ENCODE peak calls at places on chromosomes 16 and 17, in eight cellular contexts. R is SK-N-MC, O is GM23248, V is PC-3, C is kidney, P is mammary epithelial cell, J is fibroblast of lung, Z is SK-N-SH. Q is an unnamed sample.

GRCh38 chr16:68893710-68894705 is 50.7 kb downstream of the TANGO6 start:
- DNase-seq in O (peak), Z (no peak), P (no peak), R (no peak), C (no peak), J (peak), V (peak), Q (peak)

GRCh38 chr16:57697896-57698537 is 3.4 kb downstream of the DRC7 start:
- DNase-seq in R (no peak), P (no peak), O (no peak), Z (no peak), J (no peak), V (no peak), C (no peak), Q (no peak)

GRCh38 chr16:27781195-27781524 is 231.2 kb downstream of the KATNIP start:
- DNase-seq in Z (peak), P (no peak), V (no peak), R (no peak), J (peak), C (no peak), O (peak), Q (no peak)

GRCh38 chr17:17413215-17413792 is 63.5 kb upstream of the MED9 start:
- DNase-seq in O (peak), P (peak), Z (no peak), J (no peak), V (peak), R (no peak), C (no peak), Q (no peak)

GRCh38 chr17:64174686-64175456 is 44.9 kb upstream of the ERN1 start:
- DNase-seq in P (peak), O (peak), J (peak), C (no peak), Z (no peak), R (no peak), V (no peak), Q (peak)

GRCh38 chr16:85527042-85527766 is 85.9 kb upstream of the GSE1 start:
- DNase-seq in Z (no peak), P (no peak), C (peak), R (no peak), O (no peak), J (no peak), V (no peak), Q (no peak)

GRCh38 chr17:16953347-16953746 is 18.6 kb downstream of the TNFRSF13B start:
- DNase-seq in Z (no peak), J (no peak), V (no peak), P (no peak), R (no peak), O (no peak), C (no peak), Q (no peak)

GRCh38 chr17:78458739-78459335 is 80.4 kb downstream of the PGS1 start:
- DNase-seq in P (no peak), Z (no peak), R (no peak), V (no peak), C (no peak), J (no peak), O (no peak), Q (no peak)

GRCh38 chr17:82058230-82058854 is 6.6 kb downstream of the GPS1 start:
- DNase-seq in Z (no peak), J (no peak), R (no peak), P (no peak), O (no peak), V (no peak), C (peak), Q (no peak)

GRCh38 chr16:12158428-12158827 is 181.9 kb downstream of the SNX29 start:
- DNase-seq in O (peak), J (peak), C (no peak), Z (no peak), R (no peak), P (peak), V (peak), Q (no peak)

GRCh38 chr17:74604748-74605147 is 12.7 kb upstream of the CD300LD start:
- DNase-seq in C (no peak), J (no peak), R (no peak), Z (no peak), O (no peak), P (no peak), V (no peak), Q (no peak)

GRCh38 chr17:36534117-36534880 is at the start of gene MYO19:
- DNase-seq in Z (peak), V (peak), R (no peak), O (peak), J (peak), P (peak), C (peak), Q (no peak)

GRCh38 chr17:4715071-4715749 is 4.8 kb downstream of the ARRB2 start:
- DNase-seq in P (no peak), J (no peak), O (no peak), C (no peak), Z (no peak), R (no peak), V (no peak), Q (no peak)

GRCh38 chr16:85052536-85052935 is 24.9 kb downstream of the KIAA0513 start:
- DNase-seq in R (no peak), V (no peak), O (no peak), C (no peak), P (no peak), Z (no peak), J (peak), Q (no peak)

GRCh38 chr16:55471448-55472097 is 7.4 kb upstream of the MMP2 start:
- DNase-seq in O (peak), P (peak), Z (no peak), V (peak), C (no peak), R (no peak), J (peak), Q (peak)

GRCh38 chr17:19833914-19834313 is 33.8 kb downstream of the ULK2 start:
- DNase-seq in P (peak), V (no peak), Z (no peak), R (no peak), J (no peak), C (no peak), O (peak), Q (no peak)

GRCh38 chr17:46875849-46876352 is 24.5 kb downstream of the WNT9B start:
- DNase-seq in R (no peak), Z (no peak), V (no peak), J (no peak), C (no peak), P (no peak), O (no peak), Q (no peak)
- H3K9ac ChIP-seq in R (no peak), Z (no peak), V (no peak), J (no peak), C (no peak), P (no peak), O (no peak), Q (no peak)

GRCh38 chr17:8038954-8039610 is at the start of gene ALOX15B:
- DNase-seq in Z (no peak), V (no peak), P (no peak), J (no peak), C (no peak), R (no peak), O (no peak), Q (no peak)

GRCh38 chr17:8041980-8042379 is 3.1 kb downstream of the ALOX15B start:
- DNase-seq in J (no peak), Z (no peak), O (no peak), V (no peak), P (no peak), C (no peak), R (no peak), Q (no peak)

GRCh38 chr17:8044819-8045810 is 6.3 kb downstream of the ALOX15B start:
- DNase-seq in P (no peak), R (no peak), Z (no peak), O (no peak), V (no peak), C (no peak), J (no peak), Q (no peak)

GRCh38 chr17:8039611-8040168 is 831 bp downstream of the ALOX15B start:
- DNase-seq in C (no peak), R (no peak), V (no peak), O (no peak), J (no peak), Z (no peak), P (no peak), Q (no peak)

DNA sequence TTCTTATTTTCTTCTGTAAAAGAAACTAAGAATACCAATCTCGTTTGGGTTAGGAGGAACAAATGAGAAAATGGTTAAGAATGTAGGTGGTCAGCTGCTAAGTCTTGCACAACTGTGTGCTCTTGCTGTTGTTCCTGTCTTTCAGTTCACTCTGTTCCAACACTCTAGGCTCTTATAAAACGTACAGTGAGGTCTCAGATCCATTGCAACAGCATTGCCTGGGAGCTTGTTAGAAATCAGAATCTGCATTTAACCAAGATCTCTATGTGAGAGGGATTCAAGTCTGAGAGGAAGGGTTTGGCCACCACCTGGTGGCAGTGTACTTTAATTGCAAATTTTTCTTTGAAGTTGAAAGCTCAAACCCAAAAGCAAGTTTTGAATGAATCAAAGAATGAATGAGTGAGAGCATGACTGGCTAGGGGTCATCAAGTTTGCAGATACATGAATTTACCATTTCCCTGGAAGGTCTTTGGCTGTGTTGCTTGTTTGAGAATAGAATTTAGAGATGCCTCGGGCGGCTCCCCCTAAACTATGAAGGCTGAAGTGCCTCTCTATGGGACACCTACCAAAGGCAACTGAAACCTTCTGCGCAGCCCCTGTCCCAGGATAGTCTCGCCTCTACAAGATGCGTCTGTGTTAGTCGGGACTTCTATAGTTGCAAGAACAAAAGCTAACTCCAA is 2.5 kb downstream of the ALOX15B start:
- DNase-seq in Z (peak), C (no peak), O (peak), J (peak), R (peak), P (peak), V (peak), Q (peak)
- H3K9ac ChIP-seq in Z (no peak), C (no peak), O (no peak), J (no peak), R (no peak), P (peak), V (no peak), Q (no peak)

DNA sequence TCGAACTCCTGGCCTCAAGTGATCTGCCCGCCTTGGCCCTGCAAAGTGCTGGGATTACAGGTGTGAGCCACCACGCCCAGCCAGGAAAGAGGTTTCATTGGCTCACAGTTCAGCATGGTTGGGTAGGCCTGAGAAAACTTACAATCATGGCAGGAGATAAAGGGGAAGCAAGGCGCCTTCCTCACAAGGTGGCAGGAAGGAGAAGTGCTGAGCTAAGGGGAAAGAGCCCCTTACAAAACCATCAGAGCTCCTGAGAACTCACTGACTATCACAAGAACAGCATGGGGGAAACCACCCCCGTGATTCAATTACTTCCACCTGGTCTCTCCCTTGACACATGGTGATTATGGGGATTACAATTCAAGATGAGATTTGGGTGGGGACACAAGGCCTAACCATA is 411.7 kb upstream of the ZFHX3 start:
- DNase-seq in C (no peak), V (no peak), P (no peak), R (no peak), Z (no peak), J (no peak), O (no peak), Q (no peak)
- H3K9ac ChIP-seq in C (no peak), V (no peak), P (no peak), R (no peak), Z (no peak), J (no peak), O (no peak), Q (no peak)

GRCh38 chr17:77233635-77234334 is 93.0 kb downstream of the SEC14L1 start:
- DNase-seq in R (no peak), Z (no peak), C (no peak), P (peak), O (peak), V (peak), J (peak), Q (peak)

GRCh38 chr17:77237232-77238008 is 96.7 kb downstream of the SEC14L1 start:
- DNase-seq in P (no peak), O (no peak), V (no peak), R (no peak), Z (no peak), J (no peak), C (no peak), Q (no peak)

GRCh38 chr17:77233127-77233526 is 92.4 kb downstream of the SEC14L1 start:
- DNase-seq in J (no peak), R (no peak), O (no peak), C (no peak), Z (no peak), V (no peak), P (no peak), Q (no peak)

GRCh38 chr17:77234695-77235094 is 93.9 kb downstream of the SEC14L1 start:
- DNase-seq in J (no peak), V (no peak), O (no peak), C (peak), R (no peak), Z (no peak), P (no peak), Q (no peak)

GRCh38 chr17:77235370-77236080 is 94.8 kb downstream of the SEC14L1 start:
- DNase-seq in J (peak), Z (peak), O (peak), P (no peak), R (peak), V (no peak), C (peak), Q (peak)
- H3K9ac ChIP-seq in J (peak), Z (peak), O (peak), P (no peak), R (peak), V (no peak), C (no peak), Q (peak)

Q was measured in endothelial cell of umbilical vein.